ENCODE peak calls at places on chromosomes 7 and 10, in seven cellular contexts. F, Z, G, T, B, P and O are unnamed samples.

GRCh38 chr10:23474081-23474480 is 35.2 kb downstream of the OTUD1 start:
- DNase-seq in F (no peak), Z (no peak), P (no peak), T (no peak), B (no peak), G (no peak), O (no peak)

GRCh38 chr7:98126311-98127142 is 19.9 kb downstream of the LMTK2 start:
- DNase-seq in G (no peak), B (no peak), T (no peak), P (no peak), Z (no peak), F (no peak), O (no peak)

GRCh38 chr10:97412891-97413304 is 11.8 kb upstream of the RRP12 start:
- DNase-seq in F (no peak), B (no peak), T (no peak), Z (no peak), P (no peak), G (no peak), O (peak)

GRCh38 chr7:131027287-131027773 is 293.3 kb upstream of the KLF14 start:
- DNase-seq in Z (peak), F (no peak), G (peak), T (no peak), B (peak), P (no peak), O (peak)

GRCh38 chr10:98878418-98878817 is 357.2 kb downstream of the HPSE2 start:
- DNase-seq in B (no peak), G (no peak), T (no peak), P (no peak), Z (no peak), F (no peak), O (no peak)

GRCh38 chr10:90641731-90642130 is 216.1 kb downstream of the HTR7 start:
- DNase-seq in B (no peak), G (no peak), P (no peak), Z (no peak), F (no peak), T (no peak), O (no peak)

GRCh38 chr7:14229047-14229446 is 239.6 kb upstream of the ETV1 start:
- DNase-seq in Z (no peak), F (no peak), B (no peak), P (no peak), T (no peak), G (no peak), O (no peak)

GRCh38 chr7:37193087-37193774 is 255.4 kb downstream of the ELMO1 start:
- DNase-seq in P (no peak), F (no peak), T (no peak), G (peak), B (peak), Z (no peak), O (no peak)

GRCh38 chr7:79241288-79242055 is 212.0 kb downstream of the MAGI2 start:
- DNase-seq in T (no peak), B (no peak), Z (no peak), G (no peak), P (no peak), F (no peak), O (no peak)

GRCh38 chr10:129799942-129800341 is 164.1 kb downstream of the EBF3 start:
- DNase-seq in G (no peak), B (no peak), Z (no peak), P (no peak), F (no peak), T (no peak), O (no peak)

GRCh38 chr7:117872565-117873055 is 631 bp downstream of the CTTNBP2 start:
- DNase-seq in G (peak), F (peak), B (peak), P (no peak), Z (no peak), T (no peak), O (no peak)

GRCh38 chr7:129827467-129827990 is 125.2 kb downstream of the UBE2H start:
- DNase-seq in P (no peak), B (no peak), T (no peak), F (no peak), Z (no peak), G (no peak), O (no peak)

GRCh38 chr10:75404023-75404334 is 2.4 kb upstream of the ZNF503 start:
- DNase-seq in F (no peak), P (no peak), Z (no peak), B (no peak), G (no peak), T (no peak), O (no peak)

GRCh38 chr7:27146491-27147210 is 923 bp downstream of the HOXA6 start:
- DNase-seq in B (no peak), Z (no peak), G (no peak), T (no peak), F (no peak), P (no peak), O (no peak)

GRCh38 chr7:54538122-54538521 is 4.1 kb upstream of the VSTM2A start:
- DNase-seq in B (no peak), T (no peak), Z (no peak), P (no peak), G (no peak), F (no peak), O (no peak)

GRCh38 chr7:26440993-26441636 is 149.5 kb downstream of the SNX10 start:
- DNase-seq in P (no peak), F (no peak), T (no peak), G (no peak), Z (no peak), B (no peak), O (no peak)

GRCh38 chr7:85226401-85227085 is 39.7 kb upstream of the SEMA3D start:
- DNase-seq in T (no peak), P (no peak), B (no peak), G (no peak), F (no peak), Z (no peak), O (no peak)

GRCh38 chr7:101817031-101817929 is at the start of gene CUX1:
- DNase-seq in P (peak), Z (peak), F (no peak), G (peak), T (peak), B (no peak), O (no peak)

GRCh38 chr10:25828475-25828874 is 105.6 kb upstream of the MYO3A start:
- DNase-seq in Z (no peak), T (no peak), B (no peak), G (no peak), F (no peak), P (no peak), O (no peak)

GRCh38 chr7:46649896-46650295 is 728.8 kb upstream of the IGFBP3 start:
- DNase-seq in P (no peak), G (no peak), Z (no peak), F (no peak), B (no peak), T (no peak), O (no peak)

GRCh38 chr7:76294344-76295024 is 8.0 kb upstream of the HSPB1 start:
- DNase-seq in T (no peak), F (peak), Z (no peak), G (peak), P (no peak), B (peak), O (no peak)

GRCh38 chr7:568681-569035 is 49.0 kb upstream of the PDGFA start:
- DNase-seq in G (peak), T (no peak), Z (no peak), P (no peak), B (no peak), F (no peak), O (no peak)

GRCh38 chr7:74288034-74288881 is 949 bp upstream of the CLIP2 start:
- DNase-seq in F (no peak), Z (no peak), T (no peak), B (no peak), P (no peak), G (no peak), O (no peak)

GRCh38 chr10:90579602-90580242 is 278.1 kb downstream of the HTR7 start:
- DNase-seq in T (no peak), P (no peak), G (no peak), F (no peak), B (no peak), Z (no peak), O (no peak)

GRCh38 chr10:101062231-101063161 is 707 bp downstream of the KAZALD1 start:
- DNase-seq in Z (peak), B (no peak), T (peak), G (peak), F (no peak), P (peak), O (peak)

GRCh38 chr7:35565927-35566326 is 129.0 kb downstream of the HERPUD2 start:
- DNase-seq in Z (no peak), B (no peak), T (no peak), F (no peak), P (no peak), G (no peak), O (no peak)

GRCh38 chr7:137501561-137501960 is 158.0 kb upstream of the PTN start:
- DNase-seq in Z (no peak), B (no peak), G (no peak), F (no peak), T (no peak), P (no peak), O (no peak)

GRCh38 chr7:75835688-75836285 is 22.2 kb upstream of the CCL24 start:
- DNase-seq in P (no peak), G (no peak), T (no peak), B (no peak), F (no peak), Z (no peak), O (no peak)

GRCh38 chr10:13984647-13985155 is 346.0 kb downstream of the FRMD4A start:
- DNase-seq in Z (no peak), G (no peak), F (no peak), P (no peak), T (no peak), B (no peak), O (no peak)

GRCh38 chr7:6246257-6246917 is 26.0 kb downstream of the CYTH3 start:
- DNase-seq in F (no peak), B (no peak), P (no peak), Z (no peak), G (no peak), T (no peak), O (no peak)

GRCh38 chr7:54932818-54933543 is 85.8 kb upstream of the EGFR start:
- DNase-seq in G (peak), B (peak), P (no peak), T (no peak), Z (no peak), F (peak), O (no peak)

GRCh38 chr10:90587081-90587491 is 270.8 kb downstream of the HTR7 start:
- DNase-seq in T (no peak), P (no peak), F (no peak), Z (no peak), B (no peak), G (no peak), O (no peak)

GRCh38 chr7:70392282-70392681 is 739.7 kb upstream of the GALNT17 start:
- DNase-seq in T (no peak), B (no peak), Z (no peak), P (no peak), F (no peak), G (no peak), O (no peak)

GRCh38 chr7:86653919-86654659 is 10.4 kb downstream of the GRM3 start:
- DNase-seq in B (peak), Z (no peak), T (no peak), F (no peak), G (peak), P (no peak), O (no peak)

GRCh38 chr10:8398771-8399170 is 344.3 kb downstream of the GATA3 start:
- DNase-seq in T (no peak), P (no peak), F (no peak), Z (no peak), G (no peak), B (no peak), O (no peak)

GRCh38 chr7:74344786-74345185 is 55.6 kb downstream of the CLIP2 start:
- DNase-seq in F (no peak), Z (no peak), P (no peak), B (no peak), T (no peak), G (no peak), O (no peak)

GRCh38 chr10:45585131-45585530 is 87.4 kb downstream of the ZFAND4 start:
- DNase-seq in G (no peak), P (no peak), T (no peak), B (no peak), F (no peak), Z (no peak), O (no peak)

GRCh38 chr10:21534611-21535493 is 820 bp downstream of the MLLT10 start:
- DNase-seq in G (peak), Z (peak), B (peak), P (peak), F (peak), T (peak), O (peak)

GRCh38 chr10:69479241-69479730 is 28.0 kb downstream of the TSPAN15 start:
- DNase-seq in P (no peak), Z (no peak), F (no peak), B (peak), G (peak), T (no peak), O (no peak)

GRCh38 chr10:110212119-110213006 is 5.0 kb downstream of the MXI1 start:
- DNase-seq in P (no peak), Z (peak), T (peak), F (no peak), B (no peak), G (peak), O (peak)